ENCODE peak calls at places on chromosomes 12 and 14, in eight cellular contexts. One of them, this sample, is unnamed.

GRCh38 chr12:6533653-6534157 is 612 bp upstream of the GAPDH start:
- DNase-seq in endothelial cell of umbilical vein: peak
- DNase-seq in kidney epithelial cell: no peak
- DNase-seq in NB4: peak
- DNase-seq in fibroblast of pulmonary artery: peak
- DNase-seq in mesothelial cell of epicardium: peak
- DNase-seq in fibroblast of mammary gland: peak
- DNase-seq in GM23338: peak
- DNase-seq in this sample: peak

GRCh38 chr14:104105822-104106470 is 20.4 kb downstream of the ASPG start:
- DNase-seq in endothelial cell of umbilical vein: no peak
- DNase-seq in mesothelial cell of epicardium: no peak
- DNase-seq in fibroblast of pulmonary artery: no peak
- DNase-seq in fibroblast of mammary gland: no peak
- DNase-seq in GM23338: no peak
- DNase-seq in NB4: no peak
- DNase-seq in kidney epithelial cell: no peak
- DNase-seq in this sample: peak

GRCh38 chr14:64196668-64197411 is 97.3 kb downstream of the ESR2 start:
- DNase-seq in NB4: no peak
- DNase-seq in GM23338: peak
- DNase-seq in kidney epithelial cell: no peak
- DNase-seq in mesothelial cell of epicardium: peak
- DNase-seq in endothelial cell of umbilical vein: peak
- DNase-seq in fibroblast of pulmonary artery: peak
- DNase-seq in fibroblast of mammary gland: peak
- DNase-seq in this sample: peak

GRCh38 chr14:71142375-71143038 is 235.2 kb downstream of the PCNX1 start:
- DNase-seq in fibroblast of pulmonary artery: peak
- DNase-seq in endothelial cell of umbilical vein: peak
- DNase-seq in NB4: peak
- DNase-seq in kidney epithelial cell: peak
- DNase-seq in GM23338: no peak
- DNase-seq in fibroblast of mammary gland: peak
- DNase-seq in mesothelial cell of epicardium: no peak
- DNase-seq in this sample: no peak

GRCh38 chr14:49950275-49951250 is 57.7 kb downstream of the ARF6 start:
- DNase-seq in endothelial cell of umbilical vein: peak
- DNase-seq in fibroblast of mammary gland: peak
- DNase-seq in NB4: no peak
- DNase-seq in mesothelial cell of epicardium: no peak
- DNase-seq in GM23338: no peak
- DNase-seq in fibroblast of pulmonary artery: no peak
- DNase-seq in kidney epithelial cell: no peak
- DNase-seq in this sample: no peak

GRCh38 chr14:61618448-61618847 is 76.9 kb upstream of the HIF1A start:
- DNase-seq in kidney epithelial cell: no peak
- DNase-seq in GM23338: no peak
- DNase-seq in NB4: no peak
- DNase-seq in mesothelial cell of epicardium: no peak
- DNase-seq in endothelial cell of umbilical vein: no peak
- DNase-seq in fibroblast of pulmonary artery: no peak
- DNase-seq in fibroblast of mammary gland: no peak
- DNase-seq in this sample: no peak

GRCh38 chr12:10130042-10130441 is at the start of gene CLEC7A:
- DNase-seq in GM23338: no peak
- DNase-seq in endothelial cell of umbilical vein: peak
- DNase-seq in NB4: peak
- DNase-seq in mesothelial cell of epicardium: no peak
- DNase-seq in kidney epithelial cell: no peak
- DNase-seq in fibroblast of mammary gland: no peak
- DNase-seq in fibroblast of pulmonary artery: no peak
- DNase-seq in this sample: no peak

GRCh38 chr12:94169495-94169894 is 21.1 kb downstream of the PLXNC1 start:
- DNase-seq in fibroblast of mammary gland: no peak
- DNase-seq in mesothelial cell of epicardium: no peak
- DNase-seq in fibroblast of pulmonary artery: no peak
- DNase-seq in GM23338: peak
- DNase-seq in endothelial cell of umbilical vein: no peak
- DNase-seq in NB4: no peak
- DNase-seq in kidney epithelial cell: no peak
- DNase-seq in this sample: no peak

GRCh38 chr12:52895726-52896189 is 9.1 kb downstream of the KRT8 start:
- DNase-seq in fibroblast of pulmonary artery: no peak
- DNase-seq in NB4: no peak
- DNase-seq in fibroblast of mammary gland: no peak
- DNase-seq in GM23338: no peak
- DNase-seq in kidney epithelial cell: no peak
- DNase-seq in mesothelial cell of epicardium: no peak
- DNase-seq in endothelial cell of umbilical vein: no peak
- DNase-seq in this sample: no peak

GRCh38 chr14:92443741-92444140 is 69.8 kb upstream of the RIN3 start:
- DNase-seq in mesothelial cell of epicardium: no peak
- DNase-seq in GM23338: no peak
- DNase-seq in NB4: no peak
- DNase-seq in kidney epithelial cell: no peak
- DNase-seq in fibroblast of pulmonary artery: no peak
- DNase-seq in fibroblast of mammary gland: no peak
- DNase-seq in endothelial cell of umbilical vein: no peak
- DNase-seq in this sample: no peak

GRCh38 chr12:109582636-109583035 is 9.0 kb downstream of the MVK start:
- DNase-seq in NB4: no peak
- DNase-seq in mesothelial cell of epicardium: no peak
- DNase-seq in fibroblast of pulmonary artery: no peak
- DNase-seq in kidney epithelial cell: no peak
- DNase-seq in fibroblast of mammary gland: no peak
- DNase-seq in endothelial cell of umbilical vein: no peak
- DNase-seq in GM23338: peak
- DNase-seq in this sample: no peak

GRCh38 chr12:45354399-45354798 is 138.5 kb downstream of the ANO6 start:
- DNase-seq in endothelial cell of umbilical vein: no peak
- DNase-seq in GM23338: peak
- DNase-seq in fibroblast of mammary gland: no peak
- DNase-seq in fibroblast of pulmonary artery: no peak
- DNase-seq in NB4: no peak
- DNase-seq in kidney epithelial cell: no peak
- DNase-seq in mesothelial cell of epicardium: no peak
- DNase-seq in this sample: no peak

GRCh38 chr14:92403981-92404380 is 81.0 kb downstream of the SLC24A4 start:
- DNase-seq in mesothelial cell of epicardium: no peak
- DNase-seq in endothelial cell of umbilical vein: no peak
- DNase-seq in fibroblast of pulmonary artery: no peak
- DNase-seq in kidney epithelial cell: no peak
- DNase-seq in GM23338: no peak
- DNase-seq in NB4: no peak
- DNase-seq in fibroblast of mammary gland: no peak
- DNase-seq in this sample: no peak

GRCh38 chr12:80443974-80444666 is at the start of gene PTPRQ:
- DNase-seq in endothelial cell of umbilical vein: no peak
- DNase-seq in NB4: no peak
- DNase-seq in fibroblast of mammary gland: peak
- DNase-seq in kidney epithelial cell: no peak
- DNase-seq in mesothelial cell of epicardium: no peak
- DNase-seq in fibroblast of pulmonary artery: peak
- DNase-seq in GM23338: no peak
- DNase-seq in this sample: no peak

GRCh38 chr12:98997899-98998298 is 352.8 kb downstream of the APAF1 start:
- DNase-seq in mesothelial cell of epicardium: no peak
- DNase-seq in NB4: no peak
- DNase-seq in GM23338: no peak
- DNase-seq in endothelial cell of umbilical vein: no peak
- DNase-seq in fibroblast of mammary gland: no peak
- DNase-seq in kidney epithelial cell: no peak
- DNase-seq in fibroblast of pulmonary artery: no peak
- DNase-seq in this sample: no peak

GRCh38 chr14:79831198-79831890 is 380.0 kb downstream of the DIO2 start:
- DNase-seq in GM23338: no peak
- DNase-seq in mesothelial cell of epicardium: no peak
- DNase-seq in fibroblast of mammary gland: peak
- DNase-seq in kidney epithelial cell: no peak
- DNase-seq in fibroblast of pulmonary artery: peak
- DNase-seq in NB4: no peak
- DNase-seq in endothelial cell of umbilical vein: no peak
- DNase-seq in this sample: no peak

GRCh38 chr12:88142610-88142991 is 494 bp downstream of the TMTC3 start:
- DNase-seq in NB4: no peak
- DNase-seq in endothelial cell of umbilical vein: no peak
- DNase-seq in fibroblast of pulmonary artery: no peak
- DNase-seq in kidney epithelial cell: no peak
- DNase-seq in GM23338: peak
- DNase-seq in fibroblast of mammary gland: no peak
- DNase-seq in mesothelial cell of epicardium: peak
- DNase-seq in this sample: peak

DNA sequence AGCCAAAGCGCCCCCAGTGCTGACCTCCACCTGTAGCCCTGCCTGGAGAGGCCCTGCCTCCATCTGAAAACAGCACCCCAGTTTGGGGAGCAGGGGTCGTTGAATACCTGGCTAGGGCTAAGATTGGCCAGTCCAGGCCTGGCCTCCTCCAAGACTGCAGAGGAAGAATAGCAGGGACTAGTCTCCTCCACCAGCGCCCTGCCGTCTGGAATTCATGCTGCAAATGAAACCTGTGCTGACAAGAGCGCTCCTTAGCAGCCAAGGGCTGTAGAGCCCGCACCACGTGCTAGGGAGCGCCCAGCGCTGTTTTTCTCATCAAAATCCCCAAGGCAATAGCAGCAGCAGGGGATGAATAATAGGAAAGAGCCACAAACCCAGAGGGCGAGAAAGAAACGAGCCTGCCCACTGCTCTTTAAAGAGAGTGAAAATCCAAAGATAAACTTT is 3.4 kb downstream of the COL2A1 start:
- DNase-seq in NB4: peak
- DNase-seq in kidney epithelial cell: peak
- DNase-seq in fibroblast of mammary gland: peak
- DNase-seq in mesothelial cell of epicardium: peak
- DNase-seq in GM23338: peak
- DNase-seq in fibroblast of pulmonary artery: peak
- DNase-seq in endothelial cell of umbilical vein: peak
- DNase-seq in this sample: peak
- TF ChIP-seq CTCF in NB4: no peak
- TF ChIP-seq CTCF in kidney epithelial cell: no peak
- TF ChIP-seq CTCF in fibroblast of mammary gland: no peak
- TF ChIP-seq CTCF in mesothelial cell of epicardium: no peak
- TF ChIP-seq CTCF in GM23338: no peak
- TF ChIP-seq CTCF in fibroblast of pulmonary artery: no peak
- TF ChIP-seq CTCF in endothelial cell of umbilical vein: no peak
- TF ChIP-seq CTCF in this sample: no peak

DNA sequence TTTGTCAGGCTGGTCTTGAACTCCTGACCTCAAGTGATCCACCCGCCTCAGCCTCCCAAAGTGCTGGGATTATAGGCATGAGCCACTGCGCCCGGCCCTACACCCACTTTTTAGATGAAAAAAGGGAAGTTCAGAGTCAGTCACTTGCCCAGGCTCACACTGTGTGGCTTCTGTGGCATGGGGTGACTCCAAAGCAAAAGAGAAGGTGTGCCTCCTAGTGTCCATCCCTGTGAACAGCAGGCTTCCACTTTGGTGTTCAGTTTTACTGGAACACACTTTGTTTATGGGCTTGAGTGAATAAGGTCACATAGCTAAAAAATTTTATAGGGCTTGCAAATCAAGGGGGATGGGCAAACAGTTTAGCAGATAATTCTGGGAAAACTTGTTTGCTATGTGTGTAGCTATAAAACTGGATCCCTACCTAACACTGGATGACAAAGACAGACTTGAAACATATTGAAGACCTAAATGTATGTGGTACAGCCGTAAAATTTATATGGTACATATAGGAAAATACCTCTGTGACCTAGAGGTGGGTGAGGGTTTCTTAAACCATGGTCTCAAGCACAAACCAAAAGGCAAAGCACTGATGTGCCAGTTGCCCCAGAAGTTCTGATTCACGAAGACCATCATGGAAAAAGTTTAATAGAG is 54.9 kb downstream of the EID3 start:
- DNase-seq in endothelial cell of umbilical vein: peak
- DNase-seq in mesothelial cell of epicardium: no peak
- DNase-seq in GM23338: peak
- DNase-seq in NB4: peak
- DNase-seq in fibroblast of pulmonary artery: peak
- DNase-seq in fibroblast of mammary gland: peak
- DNase-seq in kidney epithelial cell: no peak
- DNase-seq in this sample: peak
- TF ChIP-seq CTCF in endothelial cell of umbilical vein: peak
- TF ChIP-seq CTCF in mesothelial cell of epicardium: peak
- TF ChIP-seq CTCF in GM23338: peak
- TF ChIP-seq CTCF in NB4: peak
- TF ChIP-seq CTCF in fibroblast of pulmonary artery: peak
- TF ChIP-seq CTCF in fibroblast of mammary gland: peak
- TF ChIP-seq CTCF in kidney epithelial cell: peak
- TF ChIP-seq CTCF in this sample: peak

GRCh38 chr12:118034429-118035193 is 18.1 kb downstream of the RFC5 start:
- DNase-seq in endothelial cell of umbilical vein: peak
- DNase-seq in GM23338: peak
- DNase-seq in fibroblast of pulmonary artery: peak
- DNase-seq in NB4: peak
- DNase-seq in fibroblast of mammary gland: peak
- DNase-seq in mesothelial cell of epicardium: no peak
- DNase-seq in kidney epithelial cell: no peak
- DNase-seq in this sample: peak
- TF ChIP-seq CTCF in endothelial cell of umbilical vein: no peak
- TF ChIP-seq CTCF in GM23338: peak
- TF ChIP-seq CTCF in fibroblast of pulmonary artery: peak
- TF ChIP-seq CTCF in NB4: peak
- TF ChIP-seq CTCF in fibroblast of mammary gland: peak
- TF ChIP-seq CTCF in mesothelial cell of epicardium: no peak
- TF ChIP-seq CTCF in kidney epithelial cell: peak
- TF ChIP-seq CTCF in this sample: peak

DNA sequence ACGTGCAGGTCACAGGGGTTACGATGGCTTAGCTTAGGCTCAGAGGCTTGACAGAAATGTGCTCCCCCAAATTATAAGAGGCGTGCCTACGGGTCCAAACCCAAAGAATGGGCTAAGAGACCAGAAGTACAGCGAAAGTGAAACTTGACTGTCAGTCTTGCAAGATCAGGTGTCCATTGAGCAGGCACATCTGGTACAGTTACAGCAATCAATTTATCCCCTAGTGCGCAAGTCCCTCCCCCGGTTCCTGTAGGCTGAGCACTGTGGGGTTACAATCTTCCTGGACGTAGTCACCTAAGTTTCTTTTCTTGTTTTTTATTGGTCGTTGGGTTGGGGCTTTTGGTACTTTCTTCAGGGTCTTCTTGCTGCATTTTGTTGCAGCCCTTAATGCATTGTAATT is 134.2 kb downstream of the UNC79 start:
- DNase-seq in mesothelial cell of epicardium: no peak
- DNase-seq in endothelial cell of umbilical vein: no peak
- DNase-seq in NB4: no peak
- DNase-seq in fibroblast of pulmonary artery: no peak
- DNase-seq in fibroblast of mammary gland: no peak
- DNase-seq in kidney epithelial cell: no peak
- DNase-seq in GM23338: no peak
- DNase-seq in this sample: no peak
- TF ChIP-seq CTCF in mesothelial cell of epicardium: no peak
- TF ChIP-seq CTCF in endothelial cell of umbilical vein: no peak
- TF ChIP-seq CTCF in NB4: no peak
- TF ChIP-seq CTCF in fibroblast of pulmonary artery: no peak
- TF ChIP-seq CTCF in fibroblast of mammary gland: no peak
- TF ChIP-seq CTCF in kidney epithelial cell: no peak
- TF ChIP-seq CTCF in GM23338: no peak
- TF ChIP-seq CTCF in this sample: no peak

GRCh38 chr12:13208533-13209278 is 12.2 kb downstream of the EMP1 start:
- DNase-seq in GM23338: peak
- DNase-seq in kidney epithelial cell: no peak
- DNase-seq in endothelial cell of umbilical vein: no peak
- DNase-seq in NB4: peak
- DNase-seq in mesothelial cell of epicardium: no peak
- DNase-seq in fibroblast of mammary gland: no peak
- DNase-seq in fibroblast of pulmonary artery: peak
- DNase-seq in this sample: no peak
- TF ChIP-seq CTCF in GM23338: peak
- TF ChIP-seq CTCF in kidney epithelial cell: peak
- TF ChIP-seq CTCF in endothelial cell of umbilical vein: peak
- TF ChIP-seq CTCF in NB4: peak
- TF ChIP-seq CTCF in mesothelial cell of epicardium: no peak
- TF ChIP-seq CTCF in fibroblast of mammary gland: peak
- TF ChIP-seq CTCF in fibroblast of pulmonary artery: peak
- TF ChIP-seq CTCF in this sample: peak

This sample was measured in nephron progenitor cell.